ENCODE peak calls at places on chromosomes 16 and 17, in five cellular contexts. X is H9, S is OCI-LY7, J is neuronal stem cell, E is mucosa of descending colon. N is an unnamed sample.

GRCh38 chr16:17471745-17472075 is 950 bp upstream of the XYLT1 start:
- DNase-seq in J (no peak), E (no peak), S (no peak), X (no peak), N (no peak)

GRCh38 chr17:13114601-13115024 is 96.8 kb upstream of the ELAC2 start:
- DNase-seq in X (peak), S (peak), J (peak), E (peak), N (no peak)

GRCh38 chr16:22764662-22765302 is 49.2 kb upstream of the HS3ST2 start:
- DNase-seq in X (no peak), J (no peak), E (no peak), S (no peak), N (no peak)

GRCh38 chr16:65422934-65423333 is 301.1 kb upstream of the CDH11 start:
- DNase-seq in J (no peak), S (no peak), X (no peak), E (no peak), N (no peak)

GRCh38 chr16:25097304-25097988 is 14.1 kb upstream of the LCMT1 start:
- DNase-seq in E (no peak), J (no peak), X (no peak), S (no peak), N (no peak)

GRCh38 chr17:49696233-49696761 is 11.5 kb downstream of the SLC35B1 start:
- DNase-seq in S (no peak), E (no peak), J (no peak), X (no peak), N (no peak)

GRCh38 chr17:80650751-80651173 is 106.1 kb downstream of the RPTOR start:
- DNase-seq in E (no peak), J (no peak), X (no peak), S (no peak), N (no peak)

GRCh38 chr17:75505640-75506039 is 9.7 kb downstream of the CASKIN2 start:
- DNase-seq in J (no peak), S (no peak), E (no peak), X (no peak), N (no peak)

GRCh38 chr16:4373909-4374742 is 2.5 kb downstream of the VASN start:
- DNase-seq in S (no peak), X (peak), E (peak), J (no peak), N (peak)

GRCh38 chr17:66304304-66305174 is 2.1 kb downstream of the PRKCA start:
- DNase-seq in S (no peak), J (peak), E (peak), X (peak), N (no peak)

GRCh38 chr17:47703191-47703591 is 9.2 kb downstream of the TBKBP1 start:
- DNase-seq in X (peak), S (peak), E (peak), J (no peak), N (peak)

GRCh38 chr17:38735161-38735997 is 5.2 kb downstream of the CISD3 start:
- DNase-seq in S (peak), X (peak), J (no peak), E (peak), N (peak)

GRCh38 chr16:13793788-13794461 is 126.0 kb upstream of the ERCC4 start:
- DNase-seq in E (no peak), S (no peak), X (no peak), J (no peak), N (no peak)

GRCh38 chr16:4771646-4772045 is 4.7 kb upstream of the ZNF500 start:
- DNase-seq in S (no peak), J (no peak), E (no peak), X (no peak), N (no peak)

GRCh38 chr17:75411328-75412067 is 6.0 kb upstream of the GRB2 start:
- DNase-seq in J (no peak), E (no peak), X (no peak), S (no peak), N (no peak)